ENCODE peak calls at places on chromosomes 7 and 10, in five cellular contexts. J is GM12891, P is heart left ventricle, V is IMR-90, R is breast epithelium. K is an unnamed sample.

GRCh38 chr7:149171894-149172533 is 23.3 kb upstream of the ZNF282 start:
- DNase-seq in J (no peak), P (no peak), V (peak), R (no peak), K (no peak)

GRCh38 chr7:29277436-29278215 is 83.1 kb downstream of the CHN2 start:
- DNase-seq in J (no peak), P (no peak), V (no peak), R (no peak), K (no peak)

GRCh38 chr7:91946549-91946948 is 5.9 kb downstream of the AKAP9 start:
- DNase-seq in J (no peak), P (no peak), V (no peak), R (no peak), K (peak)

GRCh38 chr10:95660283-95660682 is 3.8 kb upstream of the ALDH18A1 start:
- DNase-seq in J (no peak), P (no peak), V (peak), R (no peak), K (no peak)

GRCh38 chr7:108145401-108145800 is 15.2 kb upstream of the LAMB4 start:
- DNase-seq in J (no peak), P (no peak), V (no peak), R (no peak), K (no peak)

GRCh38 chr7:77415822-77416620 is at the start of gene GSAP:
- DNase-seq in J (peak), P (peak), V (no peak), R (peak), K (peak)

GRCh38 chr10:112805701-112806100 is 144.3 kb upstream of the TCF7L2 start:
- DNase-seq in J (no peak), P (no peak), V (no peak), R (no peak), K (no peak)

GRCh38 chr10:50565301-50566083 is 58.3 kb downstream of the SGMS1 start:
- DNase-seq in J (no peak), P (no peak), V (no peak), R (no peak), K (no peak)

GRCh38 chr7:35379481-35379880 is 125.6 kb upstream of the TBX20 start:
- DNase-seq in J (no peak), P (peak), V (no peak), R (no peak), K (no peak)

GRCh38 chr7:31043035-31043434 is 9.1 kb upstream of the ADCYAP1R1 start:
- DNase-seq in J (no peak), P (no peak), V (no peak), R (no peak), K (no peak)

GRCh38 chr10:67618116-67618515 is 77.9 kb downstream of the CTNNA3 start:
- DNase-seq in J (no peak), P (no peak), V (peak), R (no peak), K (no peak)

GRCh38 chr7:117164578-117164977 is 158.3 kb downstream of the WNT2 start:
- DNase-seq in J (no peak), P (no peak), V (peak), R (no peak), K (no peak)

GRCh38 chr7:34281260-34281659 is 375.9 kb downstream of the BMPER start:
- DNase-seq in J (no peak), P (no peak), V (no peak), R (no peak), K (peak)

GRCh38 chr10:109956454-109957091 is 33.3 kb upstream of the XPNPEP1 start:
- DNase-seq in J (peak), P (no peak), V (peak), R (no peak), K (peak)

GRCh38 chr7:129343099-129343700 is 91.0 kb upstream of the STRIP2 start:
- DNase-seq in J (no peak), P (no peak), V (peak), R (no peak), K (peak)

GRCh38 chr10:80163741-80164341 is 31.3 kb downstream of the PLAC9 start:
- DNase-seq in J (no peak), P (peak), V (peak), R (no peak), K (no peak)

GRCh38 chr7:149330914-149331567 is 69.0 kb downstream of the ZNF783 start:
- DNase-seq in J (no peak), P (no peak), V (no peak), R (no peak), K (peak)

GRCh38 chr7:8211725-8212096 is 50.3 kb downstream of the ICA1 start:
- DNase-seq in J (no peak), P (no peak), V (no peak), R (no peak), K (peak)

GRCh38 chr10:45353176-45353575 is 20.8 kb upstream of the ALOX5 start:
- DNase-seq in J (no peak), P (no peak), V (no peak), R (no peak), K (peak)

GRCh38 chr7:116139007-116139406 is 71.3 kb upstream of the TES start:
- DNase-seq in J (no peak), P (peak), V (peak), R (no peak), K (no peak)

GRCh38 chr10:88979153-88979562 is 11.4 kb upstream of the FAS start:
- DNase-seq in J (no peak), P (peak), V (peak), R (peak), K (no peak)

GRCh38 chr7:155620497-155620896 is 24.0 kb upstream of the RBM33 start:
- DNase-seq in J (no peak), P (no peak), V (no peak), R (no peak), K (no peak)

GRCh38 chr10:99161194-99161593 is 74.5 kb downstream of the HPSE2 start:
- DNase-seq in J (no peak), P (no peak), V (no peak), R (no peak), K (no peak)

GRCh38 chr7:144842377-144842851 is 6.6 kb upstream of the TPK1 start:
- DNase-seq in J (no peak), P (peak), V (no peak), R (no peak), K (peak)

GRCh38 chr7:121081327-121081936 is 92.9 kb downstream of the CPED1 start:
- DNase-seq in J (no peak), P (no peak), V (peak), R (no peak), K (peak)

GRCh38 chr7:105336009-105336408 is 52.7 kb downstream of the SRPK2 start:
- DNase-seq in J (no peak), P (no peak), V (peak), R (no peak), K (peak)

GRCh38 chr7:80273327-80273726 is 138.7 kb downstream of the GNAI1 start:
- DNase-seq in J (no peak), P (no peak), V (peak), R (no peak), K (no peak)

GRCh38 chr10:93124580-93125318 is 51.1 kb downstream of the CYP26A1 start:
- DNase-seq in J (no peak), P (no peak), V (no peak), R (peak), K (peak)

GRCh38 chr7:91240546-91240945 is 23.7 kb upstream of the FZD1 start:
- DNase-seq in J (no peak), P (no peak), V (peak), R (no peak), K (peak)

GRCh38 chr7:151757274-151757673 is 119.6 kb downstream of the PRKAG2 start:
- DNase-seq in J (no peak), P (no peak), V (peak), R (no peak), K (no peak)

GRCh38 chr10:121415017-121415416 is 183.2 kb downstream of the FGFR2 start:
- DNase-seq in J (no peak), P (no peak), V (no peak), R (no peak), K (no peak)
- TF ChIP-seq POLR2A in J (no peak), P (no peak), V (no peak), R (no peak), K (no peak)

GRCh38 chr10:43395571-43396060 is 13.4 kb downstream of the HNRNPF start:
- DNase-seq in J (no peak), P (no peak), V (peak), R (no peak), K (no peak)

GRCh38 chr10:43398939-43399871 is 9.8 kb downstream of the HNRNPF start:
- DNase-seq in J (no peak), P (no peak), V (peak), R (no peak), K (peak)

GRCh38 chr10:43394868-43395267 is 14.1 kb downstream of the HNRNPF start:
- DNase-seq in J (no peak), P (no peak), V (no peak), R (no peak), K (no peak)

GRCh38 chr10:43396061-43396927 is 12.7 kb downstream of the HNRNPF start:
- DNase-seq in J (peak), P (peak), V (peak), R (peak), K (peak)

GRCh38 chr10:43396928-43397624 is 11.9 kb downstream of the HNRNPF start:
- DNase-seq in J (peak), P (peak), V (peak), R (peak), K (peak)
- TF ChIP-seq POLR2A in J (peak), P (no peak), V (peak), R (peak), K (peak)

DNA sequence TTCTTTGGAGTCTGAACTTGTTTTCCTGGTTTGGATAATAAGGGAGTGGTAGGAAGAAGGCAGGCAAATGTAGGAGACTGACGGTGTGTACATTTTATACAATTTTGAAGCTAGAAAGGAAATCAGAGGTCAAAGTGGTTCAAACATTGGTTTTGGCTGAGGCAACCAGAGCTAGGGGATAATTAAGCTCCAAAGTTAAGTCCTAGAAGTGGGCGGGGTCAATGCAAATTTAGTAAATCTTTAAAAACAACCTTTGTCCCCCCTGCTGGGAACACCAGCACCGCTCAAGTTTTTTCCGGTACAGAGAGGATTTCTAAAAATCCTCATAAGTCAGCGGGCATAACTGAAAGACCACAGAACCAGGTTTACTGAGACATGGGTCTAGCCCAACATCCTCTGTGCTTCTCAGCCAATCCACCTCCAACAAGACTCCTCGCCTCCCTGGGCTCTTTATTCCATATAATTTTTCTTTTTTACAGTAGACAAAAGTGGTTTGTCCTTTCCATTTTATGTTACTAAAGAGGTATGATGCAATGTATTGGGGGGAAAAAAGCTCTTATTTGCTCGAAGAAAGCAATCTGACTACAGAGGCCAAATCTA is 1.7 kb downstream of the GLUD1 start:
- DNase-seq in J (no peak), P (no peak), V (peak), R (no peak), K (peak)
- TF ChIP-seq POLR2A in J (no peak), P (no peak), V (peak), R (no peak), K (no peak)

DNA sequence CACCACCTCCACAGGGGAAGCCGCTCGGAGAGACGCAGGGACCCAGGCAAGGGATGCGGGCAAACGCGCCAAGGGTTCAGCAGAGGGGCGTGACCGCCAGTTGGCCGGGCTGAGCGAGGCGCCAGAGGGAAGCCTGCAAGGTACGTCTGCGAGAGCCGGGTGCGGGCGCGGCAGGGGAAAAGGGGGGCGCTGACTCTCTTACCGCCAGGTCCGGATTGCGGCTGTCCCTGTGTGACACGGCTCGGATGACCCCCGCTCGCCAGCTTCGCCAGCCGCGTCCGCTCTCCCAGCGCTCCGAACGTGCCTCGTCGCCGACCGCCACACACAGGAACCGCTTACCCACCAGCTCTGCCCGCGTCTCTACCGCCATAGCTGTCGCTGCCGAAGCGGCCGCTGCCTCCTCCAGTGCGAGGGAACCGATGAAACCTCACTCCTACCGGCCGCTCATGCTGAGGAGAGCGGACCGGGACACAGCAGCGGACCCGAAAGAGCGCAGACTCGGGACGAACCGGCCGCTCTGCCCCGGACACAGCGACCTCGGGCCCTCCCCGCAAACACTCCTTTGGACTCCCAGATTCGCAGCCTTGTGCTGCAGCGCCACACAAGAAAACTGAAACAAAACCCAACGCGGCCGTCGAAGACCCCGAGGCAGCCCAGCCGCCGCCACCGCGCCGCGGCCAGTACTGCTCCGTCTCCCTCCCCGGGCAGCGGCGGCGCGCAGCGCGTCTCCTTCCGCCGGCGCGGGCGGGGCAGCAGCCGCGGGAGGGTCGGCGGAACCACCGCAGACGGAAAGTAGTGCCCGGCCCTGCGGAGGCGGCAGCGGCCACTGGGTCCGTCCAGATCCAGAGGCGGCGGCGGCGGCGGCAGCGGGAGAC is at the start of gene JMJD1C:
- DNase-seq in J (peak), P (peak), V (peak), R (peak), K (peak)
- TF ChIP-seq POLR2A in J (peak), P (no peak), V (peak), R (no peak), K (peak)

K was measured in NB4.